ENCODE peak calls at places on chromosome 11, in ten cellular contexts. F is stromal cell of bone marrow; V is CD4-positive, alpha-beta T cell; M is glutamatergic neuron; O is HL-60; D is mesendoderm; Z is ELF-1; T is stimulated activated CD4-positive, alpha-beta T cell treated with anti-CD3 and anti-CD28 coated beads, Interleukin-4, amount 100 ng/mL, for 48 hours; U is progenitor cell of endocrine pancreas; K is GM23338. J is an unnamed sample.

GRCh38 chr11:119696378-119697157 is 32.4 kb downstream of the NECTIN1 start:
- DNase-seq in D (no peak), T (no peak), O (no peak), V (no peak), U (no peak), M (no peak), Z (peak; percentile 59), F (no peak), K (peak; percentile 47), J (no peak)

GRCh38 chr11:26227311-26227710 is 104.6 kb upstream of the ANO3 start:
- DNase-seq in D (peak; percentile 27), O (no peak), T (no peak), K (peak; percentile 22), M (no peak), U (no peak), V (no peak), Z (no peak), F (peak; percentile 77), J (no peak)

GRCh38 chr11:130806746-130807145 is 109.5 kb downstream of the SNX19 start:
- DNase-seq in M (no peak), O (no peak), V (no peak), Z (no peak), U (no peak), K (peak; percentile 49), T (no peak), F (no peak), D (peak; percentile 57), J (no peak)

GRCh38 chr11:62805991-62806441 is 776 bp upstream of the NXF1 start:
- DNase-seq in K (peak; percentile 47), T (no peak), D (peak; percentile 57), Z (peak; percentile 22), O (peak; percentile 21), F (no peak), V (no peak), U (no peak), M (no peak), J (no peak)

GRCh38 chr11:107898270-107898669 is 30.0 kb upstream of the RAB39A start:
- DNase-seq in T (no peak), M (no peak), K (peak; percentile 62), O (peak; percentile 36), F (peak; percentile 34), D (peak; percentile 51), U (no peak), Z (no peak), V (no peak), J (no peak)

GRCh38 chr11:35887737-35888136 is 56.1 kb upstream of the LDLRAD3 start:
- DNase-seq in V (no peak), Z (no peak), M (no peak), D (no peak), U (no peak), O (no peak), T (no peak), F (no peak), K (no peak), J (no peak)

GRCh38 chr11:118911113-118911879 is 14.4 kb downstream of the BCL9L start:
- DNase-seq in M (no peak), O (no peak), F (no peak), Z (peak; percentile 82), U (no peak), D (peak; percentile 83), T (no peak), K (peak; percentile 62), V (peak; percentile 39), J (no peak)

GRCh38 chr11:116742104-116742503 is 30.7 kb downstream of the BUD13 start:
- DNase-seq in M (no peak), V (no peak), O (no peak), T (no peak), K (peak; percentile 14), D (peak; percentile 53), Z (no peak), F (peak; percentile 13), U (no peak), J (no peak)

GRCh38 chr11:70913715-70914231 is 338.6 kb downstream of the SHANK2 start:
- DNase-seq in K (peak; percentile 74), T (no peak), F (no peak), V (no peak), M (no peak), D (peak; percentile 27), U (no peak), Z (peak; percentile 40), O (no peak), J (no peak)

GRCh38 chr11:94767701-94768601 is at the start of gene AMOTL1:
- DNase-seq in Z (peak; percentile 96), V (peak; percentile 37), O (peak; percentile 39), D (peak; percentile 99), T (no peak), U (peak; percentile 76), K (peak; percentile 92), F (peak; percentile 76), M (peak; percentile 95), J (peak; percentile 26)

GRCh38 chr11:94424662-94425061 is 23.4 kb upstream of the GPR83 start:
- DNase-seq in F (peak; percentile 17), V (no peak), D (no peak), O (no peak), U (no peak), Z (no peak), M (no peak), T (no peak), K (no peak), J (no peak)

GRCh38 chr11:24588075-24588474 is 91.2 kb downstream of the LUZP2 start:
- DNase-seq in U (no peak), V (no peak), O (no peak), K (no peak), D (no peak), T (no peak), Z (no peak), M (no peak), F (peak; percentile 26), J (no peak)

GRCh38 chr11:86722748-86723147 is 50.3 kb upstream of the ME3 start:
- DNase-seq in F (no peak), U (no peak), Z (no peak), V (no peak), M (no peak), D (no peak), O (no peak), T (no peak), K (no peak), J (no peak)

GRCh38 chr11:94125408-94126120 is 3.1 kb upstream of the PANX1 start:
- DNase-seq in M (no peak), F (no peak), V (no peak), U (no peak), T (no peak), D (no peak), K (no peak), Z (no peak), O (no peak), J (no peak)

GRCh38 chr11:62336949-62337681 is at the start of gene ASRGL1:
- DNase-seq in V (peak; percentile 78), K (peak; percentile 96), U (peak; percentile 73), M (peak; percentile 88), Z (peak; percentile 92), F (peak; percentile 3), T (peak; percentile 69), D (peak; percentile 81), O (peak; percentile 84), J (peak; percentile 83)

GRCh38 chr11:282171-282570 is 4.0 kb downstream of the NLRP6 start:
- DNase-seq in T (no peak), D (no peak), V (peak; percentile 21), O (no peak), Z (no peak), F (no peak), U (no peak), K (no peak), M (no peak), J (no peak)

GRCh38 chr11:101444851-101445250 is 139.0 kb downstream of the TRPC6 start:
- DNase-seq in V (no peak), Z (no peak), D (no peak), O (no peak), U (no peak), T (no peak), K (no peak), M (no peak), F (no peak), J (no peak)

J was measured in activated B cell treated with CpG ODN at 0.5 μM for 24 hours.